ENCODE peak calls at places on chromosomes 7 and 10, in nine cellular contexts. N, D, H, R, M, S, X, A and J are unnamed samples. For H3K36me3, the result is how much of the 10 kb centered on the place peaks cover.

GRCh38 chr10:97333601-97334369 is 744 bp downstream of the FRAT2 start:
- DNase-seq in S (no peak), R (peak), M (peak), H (peak), N (peak), D (no peak), X (peak), A (no peak), J (no peak)

GRCh38 chr10:116787018-116787674 is 44.8 kb upstream of the HSPA12A start:
- DNase-seq in A (no peak), M (no peak), H (no peak), X (no peak), N (no peak), S (no peak), D (no peak), R (no peak), J (no peak)

GRCh38 chr10:21174670-21175495 is 277.8 kb upstream of the NEBL start:
- DNase-seq in N (no peak), H (no peak), D (no peak), S (no peak), X (no peak), M (peak), A (no peak), R (no peak), J (peak)

GRCh38 chr10:17888189-17888588 is 63.5 kb upstream of the SLC39A12 start:
- DNase-seq in N (no peak), A (no peak), S (no peak), M (no peak), R (no peak), D (no peak), H (no peak), X (no peak), J (no peak)

GRCh38 chr7:80942261-80943041 is 23.6 kb upstream of the SEMA3C start:
- DNase-seq in H (no peak), D (peak), S (peak), M (peak), A (no peak), R (no peak), X (peak), N (peak), J (no peak)

GRCh38 chr7:51187941-51188340 is 128.7 kb downstream of the COBL start:
- DNase-seq in R (no peak), A (no peak), H (no peak), N (no peak), M (peak), S (no peak), D (no peak), X (peak), J (peak)

GRCh38 chr10:77877461-77878344 is 48.9 kb downstream of the DLG5 start:
- DNase-seq in X (peak), D (peak), M (peak), N (no peak), S (no peak), R (no peak), H (no peak), A (no peak), J (peak)

GRCh38 chr10:24350111-24350921 is 141.4 kb downstream of the KIAA1217 start:
- DNase-seq in S (no peak), R (no peak), M (no peak), X (no peak), D (no peak), A (no peak), H (no peak), N (no peak), J (no peak)

GRCh38 chr7:134515569-134516468 is 11.5 kb upstream of the AKR1B10 start:
- DNase-seq in A (no peak), N (no peak), D (no peak), R (no peak), S (peak), M (no peak), X (no peak), H (no peak), J (peak)

GRCh38 chr10:12606461-12606860 is 257.1 kb downstream of the CAMK1D start:
- DNase-seq in A (no peak), R (no peak), D (no peak), X (no peak), H (no peak), M (no peak), S (no peak), N (no peak), J (no peak)

GRCh38 chr7:27185708-27186449 is 847 bp upstream of the HOXA11 start:
- DNase-seq in X (no peak), D (peak), S (peak), N (peak), R (no peak), H (peak), A (no peak), M (peak), J (peak)

GRCh38 chr7:87416682-87417587 is 58.5 kb downstream of the ABCB4 start:
- DNase-seq in X (peak), D (peak), N (no peak), H (no peak), M (peak), A (peak), R (no peak), S (peak), J (peak)

GRCh38 chr10:27794157-27794556 is 48.5 kb upstream of the MKX start:
- DNase-seq in X (no peak), N (no peak), H (no peak), S (no peak), R (no peak), D (no peak), M (no peak), A (no peak), J (no peak)

GRCh38 chr10:31604141-31604540 is 285.1 kb downstream of the ZEB1 start:
- DNase-seq in S (no peak), R (no peak), A (no peak), X (peak), N (no peak), D (peak), H (no peak), M (peak), J (peak)

GRCh38 chr10:105743343-105744056 is 1102.4 kb downstream of the SORCS3 start:
- DNase-seq in X (no peak), R (no peak), M (no peak), D (no peak), H (no peak), S (no peak), A (no peak), N (no peak), J (no peak)

GRCh38 chr7:126450269-126450671 is 802.5 kb downstream of the GRM8 start:
- DNase-seq in H (no peak), N (no peak), S (no peak), D (no peak), M (no peak), A (no peak), X (no peak), R (no peak), J (no peak)

GRCh38 chr10:59007307-59008025 is 169.0 kb upstream of the PHYHIPL start:
- DNase-seq in R (no peak), X (no peak), M (no peak), A (no peak), S (no peak), N (no peak), D (no peak), H (no peak), J (no peak)

GRCh38 chr10:25023278-25023677 is 6.9 kb downstream of the THNSL1 start:
- DNase-seq in X (no peak), M (no peak), H (no peak), S (no peak), N (no peak), A (no peak), R (no peak), D (no peak), J (no peak)

GRCh38 chr7:49773939-49774458 is 561 bp downstream of the VWC2 start:
- DNase-seq in N (no peak), A (no peak), D (no peak), S (no peak), R (no peak), H (peak), M (peak), X (peak), J (no peak)

GRCh38 chr7:544528-545221 is 25.0 kb upstream of the PDGFA start:
- DNase-seq in S (no peak), X (no peak), M (no peak), A (no peak), H (no peak), D (no peak), R (peak), N (no peak), J (no peak)

GRCh38 chr7:135537453-135537852 is 20.3 kb upstream of the NUP205 start:
- DNase-seq in R (no peak), M (no peak), H (no peak), N (no peak), A (no peak), X (no peak), D (no peak), S (no peak), J (no peak)

GRCh38 chr7:92586403-92586802 is 3.8 kb downstream of the FAM133B start:
- DNase-seq in R (no peak), A (no peak), H (no peak), N (no peak), X (no peak), S (no peak), M (no peak), D (no peak), J (no peak)

GRCh38 chr7:31633894-31634494 is 53.0 kb upstream of the PPP1R17 start:
- DNase-seq in R (no peak), S (no peak), D (peak), X (no peak), H (no peak), N (no peak), M (peak), A (peak), J (peak)

GRCh38 chr10:5856701-5857004 is 33.0 kb downstream of the ANKRD16 start:
- DNase-seq in N (no peak), H (no peak), D (no peak), A (no peak), M (no peak), S (no peak), R (no peak), X (no peak), J (no peak)

GRCh38 chr10:11823122-11823988 is at the start of gene PROSER2:
- DNase-seq in D (peak), X (peak), N (peak), S (no peak), R (peak), A (peak), M (peak), H (peak), J (peak)

GRCh38 chr10:61633665-61634064 is 29.1 kb upstream of the CABCOCO1 start:
- DNase-seq in H (no peak), A (no peak), M (no peak), D (no peak), S (no peak), R (no peak), N (no peak), X (no peak), J (no peak)

GRCh38 chr7:167087-167855 is 25.1 kb upstream of the FAM20C start:
- DNase-seq in A (no peak), R (peak), S (no peak), M (no peak), H (peak), D (no peak), N (peak), X (no peak), J (no peak)

GRCh38 chr7:40571796-40572195 is 437.0 kb downstream of the SUGCT start:
- DNase-seq in H (no peak), S (peak), M (peak), X (no peak), A (no peak), R (no peak), D (no peak), N (no peak), J (no peak)

GRCh38 chr10:112201334-112201733 is 17.8 kb upstream of the GPAM start:
- DNase-seq in D (no peak), R (no peak), A (no peak), S (no peak), M (no peak), N (no peak), H (no peak), X (no peak), J (no peak)

GRCh38 chr7:136014659-136015058 is 37.5 kb upstream of the MTPN start:
- DNase-seq in A (no peak), D (no peak), R (no peak), H (no peak), N (no peak), X (no peak), M (no peak), S (no peak), J (no peak)

GRCh38 chr7:26993816-26994810 is 101.7 kb downstream of the HOXA1 start:
- DNase-seq in H (no peak), S (no peak), D (no peak), M (no peak), N (no peak), R (no peak), X (no peak), A (no peak), J (no peak)

GRCh38 chr10:7666253-7667023 is at the start of gene ITIH5:
- DNase-seq in D (no peak), A (no peak), R (no peak), M (peak), N (no peak), H (peak), X (no peak), S (no peak), J (no peak)

GRCh38 chr10:69080231-69080630 is 7.7 kb upstream of the SRGN start:
- DNase-seq in H (no peak), X (no peak), S (no peak), N (no peak), A (no peak), M (no peak), R (no peak), D (no peak), J (no peak)

GRCh38 chr10:47231414-47231813 is 68.6 kb upstream of the GDF10 start:
- DNase-seq in D (no peak), R (no peak), M (no peak), S (no peak), A (no peak), N (no peak), X (no peak), H (no peak), J (no peak)

GRCh38 chr7:38369816-38370493 is 96.5 kb upstream of the TARP start:
- DNase-seq in N (peak), A (peak), D (peak), S (peak), R (peak), X (peak), M (peak), H (peak), J (peak)

GRCh38 chr7:121331574-121331973 is 2.8 kb downstream of the WNT16 start:
- DNase-seq in S (no peak), N (no peak), D (no peak), A (no peak), M (no peak), H (no peak), R (no peak), X (no peak), J (no peak)

GRCh38 chr10:1611936-1612550 is 125.3 kb downstream of the ADARB2 start:
- DNase-seq in S (no peak), M (peak), X (no peak), A (no peak), N (no peak), R (no peak), D (no peak), H (no peak), J (no peak)

DNA sequence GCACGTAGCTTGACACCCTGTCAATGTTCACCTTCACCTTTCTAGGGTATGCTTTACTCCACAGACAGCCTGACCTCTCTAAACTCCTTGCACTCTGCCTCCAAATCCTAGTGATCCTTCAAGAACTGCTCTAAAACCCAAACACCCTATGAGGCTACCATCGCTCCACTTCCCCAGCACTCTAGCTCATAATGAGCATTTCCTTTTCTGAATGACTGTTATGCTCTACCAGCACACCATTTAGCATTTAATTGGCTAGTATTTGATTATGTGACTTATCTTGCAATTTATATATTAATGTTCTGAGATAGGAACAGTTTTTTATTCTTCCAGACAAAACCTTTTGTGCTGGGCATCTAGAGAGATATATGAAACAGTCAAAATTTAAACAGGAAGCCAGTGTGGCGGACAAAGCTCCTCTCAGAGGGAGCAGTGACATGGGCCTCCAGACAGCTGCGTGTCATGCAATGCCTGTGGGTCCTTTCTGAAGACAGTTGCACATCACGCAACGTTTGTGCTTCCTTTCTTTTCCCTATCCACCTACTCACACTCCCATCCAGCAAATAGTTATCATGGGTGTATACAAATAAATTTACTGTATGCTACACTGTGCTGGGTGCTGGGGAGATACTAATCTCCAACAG is 86.3 kb downstream of the ALOX5 start:
- DNase-seq in S (no peak), X (no peak), H (no peak), D (no peak), N (no peak), M (no peak), A (no peak), R (no peak), J (no peak)
- H3K36me3 ChIP-seq in S (under half), X (under half), H (under half), D (under half), N (under half), M (under half), A (under half), R (half or more), J (under half)

DNA sequence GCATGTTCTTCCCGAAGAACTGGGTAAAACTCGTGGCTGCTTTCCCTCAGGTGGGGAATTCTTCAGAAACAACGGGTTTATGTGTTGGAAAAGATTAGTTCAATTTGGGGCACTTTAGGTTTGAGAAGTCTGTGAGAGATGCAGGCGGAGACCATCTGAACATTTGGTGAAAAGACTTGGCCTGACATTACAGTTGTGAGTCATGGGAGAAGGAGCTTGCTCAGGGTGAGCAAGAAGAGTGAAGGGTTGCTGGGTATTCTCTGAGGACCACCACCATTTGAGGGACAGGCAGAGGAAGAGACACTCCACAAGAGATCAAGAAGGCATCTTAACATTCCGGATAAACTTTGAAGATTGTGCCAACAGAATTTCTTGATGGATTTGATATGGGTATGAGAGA is 88.6 kb downstream of the PODXL start:
- DNase-seq in R (no peak), M (no peak), N (no peak), H (no peak), D (no peak), S (no peak), X (no peak), A (no peak), J (no peak)
- H3K36me3 ChIP-seq in R (half or more), M (under half), N (half or more), H (under half), D (under half), S (half or more), X (under half), A (under half), J (under half)

GRCh38 chr7:157380416-157380815 is 43.6 kb downstream of the DNAJB6 start:
- DNase-seq in R (no peak), M (no peak), N (no peak), X (no peak), A (no peak), H (no peak), D (no peak), S (no peak), J (no peak)
- H3K36me3 ChIP-seq in R (half or more), M (under half), N (under half), X (under half), A (under half), H (under half), D (under half), S (half or more), J (under half)

GRCh38 chr7:102197599-102197998 is 89.1 kb upstream of the SH2B2 start:
- DNase-seq in H (no peak), S (no peak), R (no peak), X (no peak), A (no peak), N (no peak), D (no peak), M (no peak), J (no peak)

GRCh38 chr7:102201576-102201975 is 85.1 kb upstream of the SH2B2 start:
- DNase-seq in X (no peak), D (no peak), M (no peak), A (no peak), S (no peak), R (no peak), H (no peak), N (no peak), J (no peak)

GRCh38 chr7:102197161-102197560 is 89.5 kb upstream of the SH2B2 start:
- DNase-seq in R (no peak), X (no peak), H (no peak), N (no peak), A (no peak), S (no peak), M (no peak), D (no peak), J (no peak)

GRCh38 chr7:102196028-102196427 is 90.6 kb upstream of the SH2B2 start:
- DNase-seq in M (no peak), N (no peak), D (no peak), A (no peak), R (no peak), X (no peak), H (no peak), S (no peak), J (no peak)

DNA sequence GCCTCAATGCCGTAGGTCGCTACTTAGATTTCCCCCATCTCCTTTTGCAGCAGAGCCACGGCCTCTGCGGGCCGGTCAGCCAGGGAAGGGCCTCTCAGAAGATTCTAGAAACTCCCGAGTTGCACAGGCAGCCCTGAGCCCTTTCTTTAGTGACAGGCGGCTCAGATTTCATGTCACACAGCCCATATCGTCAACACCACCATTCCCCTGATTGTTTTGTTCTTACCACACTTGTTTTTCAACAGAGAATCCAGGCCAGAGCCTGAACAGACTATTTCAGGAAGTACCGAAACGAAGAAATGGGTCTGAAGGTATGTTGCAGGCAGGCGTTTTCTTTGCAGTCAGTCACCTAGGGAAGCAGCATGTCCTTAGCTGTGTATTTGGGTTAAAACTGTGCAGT is 88.1 kb upstream of the SH2B2 start:
- DNase-seq in A (no peak), M (no peak), X (no peak), N (no peak), D (no peak), S (no peak), H (no peak), R (no peak), J (no peak)
- H3K36me3 ChIP-seq in A (under half), M (under half), X (under half), N (half or more), D (under half), S (half or more), H (under half), R (half or more), J (half or more)

DNA sequence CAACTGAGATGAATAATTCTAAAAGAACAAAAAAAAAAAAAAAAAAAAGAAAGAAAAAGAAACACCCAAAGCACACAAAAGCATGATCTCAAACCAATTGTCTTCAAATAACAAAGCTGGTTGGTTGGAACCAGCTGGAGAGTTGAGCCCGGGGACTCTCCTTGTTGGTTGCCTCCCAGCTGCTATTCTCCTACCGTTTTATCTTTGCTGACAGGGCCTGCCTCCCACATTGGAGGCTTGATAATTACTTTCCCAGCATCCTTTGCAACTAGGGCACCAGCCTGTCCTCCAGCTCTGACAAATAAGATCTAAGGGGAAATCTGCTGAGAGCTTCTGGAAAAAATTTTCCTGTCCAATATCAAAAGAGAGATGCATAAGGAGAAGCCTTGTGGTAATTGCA is 6.8 kb downstream of the PON1 start:
- DNase-seq in A (no peak), X (no peak), D (no peak), S (no peak), R (no peak), M (no peak), H (no peak), N (no peak), J (no peak)
- H3K36me3 ChIP-seq in A (under half), X (under half), D (under half), S (under half), R (under half), M (under half), H (under half), N (under half), J (under half)

GRCh38 chr10:98432330-98432729 is 14.4 kb downstream of the HPS1 start:
- DNase-seq in M (no peak), A (no peak), R (no peak), X (no peak), S (no peak), H (no peak), D (no peak), N (no peak), J (no peak)
- H3K36me3 ChIP-seq in M (under half), A (under half), R (half or more), X (under half), S (half or more), H (half or more), D (under half), N (half or more), J (under half)

GRCh38 chr10:38102889-38103288 is 8.8 kb downstream of the ZNF37A start:
- DNase-seq in D (no peak), M (no peak), A (no peak), S (no peak), H (no peak), X (no peak), N (no peak), R (no peak), J (no peak)
- H3K36me3 ChIP-seq in D (under half), M (under half), A (under half), S (under half), H (under half), X (under half), N (half or more), R (under half), J (under half)